ENCODE peak calls at places on chromosomes 16 and 17, in seven cellular contexts. One of them, this sample, is unnamed. For H3K4me1, the result is how much of the 10 kb centered on the place peaks cover.

GRCh38 chr17:18139949-18140348 is 31.4 kb downstream of the MYO15A start:
- DNase-seq in prostate gland: no peak
- DNase-seq in CD8-positive, alpha-beta T cell: no peak
- DNase-seq in Peyer's patch: no peak
- DNase-seq in adrenal gland: no peak
- DNase-seq in neural progenitor cell: peak
- DNase-seq in K562: peak
- DNase-seq in this sample: peak

GRCh38 chr17:48912476-48912875 is 4.3 kb downstream of the UBE2Z start:
- DNase-seq in prostate gland: no peak
- DNase-seq in CD8-positive, alpha-beta T cell: no peak
- DNase-seq in Peyer's patch: no peak
- DNase-seq in adrenal gland: no peak
- DNase-seq in neural progenitor cell: no peak
- DNase-seq in K562: no peak
- DNase-seq in this sample: no peak

GRCh38 chr16:65728172-65728571 is 606.3 kb upstream of the CDH11 start:
- DNase-seq in prostate gland: no peak
- DNase-seq in CD8-positive, alpha-beta T cell: no peak
- DNase-seq in Peyer's patch: no peak
- DNase-seq in adrenal gland: no peak
- DNase-seq in neural progenitor cell: peak
- DNase-seq in K562: no peak
- DNase-seq in this sample: peak

GRCh38 chr16:66050991-66051390 is 315.5 kb upstream of the CDH5 start:
- DNase-seq in prostate gland: no peak
- DNase-seq in CD8-positive, alpha-beta T cell: no peak
- DNase-seq in Peyer's patch: no peak
- DNase-seq in adrenal gland: no peak
- DNase-seq in neural progenitor cell: no peak
- DNase-seq in K562: no peak
- DNase-seq in this sample: no peak

GRCh38 chr17:48131216-48131824 is 23.8 kb downstream of the SNX11 start:
- DNase-seq in prostate gland: peak
- DNase-seq in CD8-positive, alpha-beta T cell: peak
- DNase-seq in Peyer's patch: no peak
- DNase-seq in adrenal gland: peak
- DNase-seq in neural progenitor cell: peak
- DNase-seq in K562: peak
- DNase-seq in this sample: peak

GRCh38 chr16:88638323-88639230 is at the start of gene IL17C:
- DNase-seq in prostate gland: no peak
- DNase-seq in CD8-positive, alpha-beta T cell: no peak
- DNase-seq in Peyer's patch: peak
- DNase-seq in adrenal gland: no peak
- DNase-seq in neural progenitor cell: no peak
- DNase-seq in K562: peak
- DNase-seq in this sample: no peak

GRCh38 chr16:84925092-84925772 is 86.1 kb downstream of the ZDHHC7 start:
- DNase-seq in prostate gland: peak
- DNase-seq in CD8-positive, alpha-beta T cell: peak
- DNase-seq in Peyer's patch: peak
- DNase-seq in adrenal gland: peak
- DNase-seq in neural progenitor cell: peak
- DNase-seq in K562: peak
- DNase-seq in this sample: peak

GRCh38 chr17:44361292-44362055 is 2.2 kb downstream of the FAM171A2 start:
- DNase-seq in prostate gland: no peak
- DNase-seq in CD8-positive, alpha-beta T cell: no peak
- DNase-seq in Peyer's patch: no peak
- DNase-seq in adrenal gland: no peak
- DNase-seq in neural progenitor cell: no peak
- DNase-seq in K562: no peak
- DNase-seq in this sample: no peak

GRCh38 chr17:18257268-18257681 is 1.3 kb downstream of the FLII start:
- DNase-seq in prostate gland: peak
- DNase-seq in CD8-positive, alpha-beta T cell: peak
- DNase-seq in Peyer's patch: no peak
- DNase-seq in adrenal gland: no peak
- DNase-seq in neural progenitor cell: peak
- DNase-seq in K562: no peak
- DNase-seq in this sample: no peak

GRCh38 chr17:55580596-55581133 is 69.4 kb upstream of the SMIM36 start:
- DNase-seq in prostate gland: no peak
- DNase-seq in CD8-positive, alpha-beta T cell: no peak
- DNase-seq in Peyer's patch: no peak
- DNase-seq in adrenal gland: no peak
- DNase-seq in neural progenitor cell: no peak
- DNase-seq in K562: no peak
- DNase-seq in this sample: no peak

GRCh38 chr17:55576237-55576998 is 65.2 kb upstream of the SMIM36 start:
- DNase-seq in prostate gland: no peak
- DNase-seq in CD8-positive, alpha-beta T cell: no peak
- DNase-seq in Peyer's patch: no peak
- DNase-seq in adrenal gland: no peak
- DNase-seq in neural progenitor cell: no peak
- DNase-seq in K562: no peak
- DNase-seq in this sample: peak

GRCh38 chr17:55577011-55577586 is 65.8 kb upstream of the SMIM36 start:
- DNase-seq in prostate gland: no peak
- DNase-seq in CD8-positive, alpha-beta T cell: peak
- DNase-seq in Peyer's patch: peak
- DNase-seq in adrenal gland: peak
- DNase-seq in neural progenitor cell: no peak
- DNase-seq in K562: no peak
- DNase-seq in this sample: no peak

GRCh38 chr17:55575058-55575606 is 63.9 kb upstream of the SMIM36 start:
- DNase-seq in prostate gland: no peak
- DNase-seq in CD8-positive, alpha-beta T cell: no peak
- DNase-seq in Peyer's patch: no peak
- DNase-seq in adrenal gland: no peak
- DNase-seq in neural progenitor cell: no peak
- DNase-seq in K562: no peak
- DNase-seq in this sample: no peak

DNA sequence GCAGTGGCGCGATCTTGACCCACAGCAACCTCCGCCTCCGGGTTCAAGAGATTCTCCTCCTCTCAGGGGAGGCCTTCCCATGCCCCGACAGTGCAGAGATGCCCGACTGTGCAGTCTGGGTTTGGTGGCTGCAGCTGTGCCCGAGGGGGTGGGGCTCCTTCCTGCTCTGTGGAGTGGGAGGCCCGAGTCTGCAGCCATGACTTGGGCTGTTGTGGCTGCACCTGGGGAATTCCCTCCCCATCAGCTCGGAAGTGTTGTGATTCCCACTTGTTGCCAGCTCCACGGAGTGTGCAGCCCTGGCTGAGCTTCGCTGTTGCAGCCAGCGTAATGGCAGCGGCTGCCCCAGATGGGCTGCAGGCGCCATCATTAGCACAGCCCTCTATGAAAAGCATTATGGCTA is 66.4 kb upstream of the SMIM36 start:
- DNase-seq in prostate gland: no peak
- DNase-seq in CD8-positive, alpha-beta T cell: peak
- DNase-seq in Peyer's patch: no peak
- DNase-seq in adrenal gland: no peak
- DNase-seq in neural progenitor cell: no peak
- DNase-seq in K562: no peak
- DNase-seq in this sample: no peak
- H3K4me3 ChIP-seq in prostate gland: no peak
- H3K4me3 ChIP-seq in CD8-positive, alpha-beta T cell: peak
- H3K4me3 ChIP-seq in Peyer's patch: peak
- H3K4me3 ChIP-seq in adrenal gland: no peak
- H3K4me3 ChIP-seq in neural progenitor cell: no peak
- H3K4me3 ChIP-seq in K562: no peak
- H3K4me3 ChIP-seq in this sample: no peak

GRCh38 chr17:2060681-2061440 is 6.0 kb downstream of the HIC1 start:
- DNase-seq in prostate gland: no peak
- DNase-seq in CD8-positive, alpha-beta T cell: no peak
- DNase-seq in Peyer's patch: peak
- DNase-seq in adrenal gland: no peak
- DNase-seq in neural progenitor cell: no peak
- DNase-seq in K562: no peak
- DNase-seq in this sample: no peak
- H3K4me1 ChIP-seq in prostate gland: under half
- H3K4me1 ChIP-seq in CD8-positive, alpha-beta T cell: under half
- H3K4me1 ChIP-seq in Peyer's patch: half or more
- H3K4me1 ChIP-seq in adrenal gland: under half
- H3K4me1 ChIP-seq in neural progenitor cell: under half
- H3K4me1 ChIP-seq in K562: under half
- H3K4me1 ChIP-seq in this sample: under half

GRCh38 chr17:6079155-6079554 is 9.0 kb downstream of the WSCD1 start:
- DNase-seq in prostate gland: no peak
- DNase-seq in CD8-positive, alpha-beta T cell: no peak
- DNase-seq in Peyer's patch: no peak
- DNase-seq in adrenal gland: peak
- DNase-seq in neural progenitor cell: peak
- DNase-seq in K562: no peak
- DNase-seq in this sample: no peak
- H3K4me3 ChIP-seq in prostate gland: no peak
- H3K4me3 ChIP-seq in CD8-positive, alpha-beta T cell: no peak
- H3K4me3 ChIP-seq in Peyer's patch: no peak
- H3K4me3 ChIP-seq in adrenal gland: no peak
- H3K4me3 ChIP-seq in neural progenitor cell: no peak
- H3K4me3 ChIP-seq in K562: no peak
- H3K4me3 ChIP-seq in this sample: no peak

GRCh38 chr17:64500923-64501765 is 4.3 kb upstream of the POLG2 start:
- DNase-seq in prostate gland: no peak
- DNase-seq in CD8-positive, alpha-beta T cell: no peak
- DNase-seq in Peyer's patch: no peak
- DNase-seq in adrenal gland: no peak
- DNase-seq in neural progenitor cell: no peak
- DNase-seq in K562: no peak
- DNase-seq in this sample: peak

GRCh38 chr17:64499805-64500486 is 3.1 kb upstream of the POLG2 start:
- DNase-seq in prostate gland: no peak
- DNase-seq in CD8-positive, alpha-beta T cell: no peak
- DNase-seq in Peyer's patch: no peak
- DNase-seq in adrenal gland: no peak
- DNase-seq in neural progenitor cell: no peak
- DNase-seq in K562: no peak
- DNase-seq in this sample: peak

GRCh38 chr17:64498308-64499203 is 1.7 kb upstream of the POLG2 start:
- DNase-seq in prostate gland: no peak
- DNase-seq in CD8-positive, alpha-beta T cell: no peak
- DNase-seq in Peyer's patch: no peak
- DNase-seq in adrenal gland: no peak
- DNase-seq in neural progenitor cell: peak
- DNase-seq in K562: no peak
- DNase-seq in this sample: peak

GRCh38 chr17:64502021-64502420 is 4.1 kb downstream of the DDX5 start:
- DNase-seq in prostate gland: no peak
- DNase-seq in CD8-positive, alpha-beta T cell: no peak
- DNase-seq in Peyer's patch: no peak
- DNase-seq in adrenal gland: no peak
- DNase-seq in neural progenitor cell: no peak
- DNase-seq in K562: no peak
- DNase-seq in this sample: no peak

GRCh38 chr17:64500487-64500859 is 3.6 kb upstream of the POLG2 start:
- DNase-seq in prostate gland: no peak
- DNase-seq in CD8-positive, alpha-beta T cell: no peak
- DNase-seq in Peyer's patch: no peak
- DNase-seq in adrenal gland: no peak
- DNase-seq in neural progenitor cell: no peak
- DNase-seq in K562: no peak
- DNase-seq in this sample: peak
- H3K4me1 ChIP-seq in prostate gland: under half
- H3K4me1 ChIP-seq in CD8-positive, alpha-beta T cell: half or more
- H3K4me1 ChIP-seq in Peyer's patch: under half
- H3K4me1 ChIP-seq in adrenal gland: under half
- H3K4me1 ChIP-seq in neural progenitor cell: under half
- H3K4me1 ChIP-seq in K562: under half
- H3K4me1 ChIP-seq in this sample: under half

DNA sequence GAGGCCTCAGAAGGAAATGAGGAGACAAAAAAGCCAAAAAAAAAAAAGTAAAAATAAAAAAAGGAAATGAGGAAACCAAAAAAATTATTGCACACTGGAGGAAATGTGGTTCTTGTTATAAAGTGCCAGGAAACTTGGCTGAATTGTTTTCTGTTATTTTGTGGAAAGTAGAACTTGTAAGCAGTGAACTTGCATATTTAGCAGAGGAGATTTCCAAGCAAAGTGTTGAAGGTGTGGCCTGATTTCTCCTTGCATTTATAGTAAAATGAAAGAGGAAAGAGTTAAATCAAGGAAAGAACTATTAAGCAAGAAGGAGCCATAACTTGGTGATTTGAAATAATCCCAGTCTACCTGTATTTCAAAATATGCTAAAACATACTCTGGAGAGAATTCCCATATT is 34.1 kb upstream of the CPPED1 start:
- DNase-seq in prostate gland: no peak
- DNase-seq in CD8-positive, alpha-beta T cell: no peak
- DNase-seq in Peyer's patch: no peak
- DNase-seq in adrenal gland: no peak
- DNase-seq in neural progenitor cell: no peak
- DNase-seq in K562: no peak
- DNase-seq in this sample: no peak
- H3K4me3 ChIP-seq in prostate gland: no peak
- H3K4me3 ChIP-seq in CD8-positive, alpha-beta T cell: no peak
- H3K4me3 ChIP-seq in Peyer's patch: no peak
- H3K4me3 ChIP-seq in adrenal gland: no peak
- H3K4me3 ChIP-seq in neural progenitor cell: no peak
- H3K4me3 ChIP-seq in K562: no peak
- H3K4me3 ChIP-seq in this sample: no peak

GRCh38 chr17:76198702-76199101 is 41.6 kb downstream of the RNF157 start:
- DNase-seq in prostate gland: no peak
- DNase-seq in CD8-positive, alpha-beta T cell: no peak
- DNase-seq in Peyer's patch: no peak
- DNase-seq in adrenal gland: no peak
- DNase-seq in neural progenitor cell: no peak
- DNase-seq in K562: no peak
- DNase-seq in this sample: no peak

GRCh38 chr17:76193616-76194015 is 46.7 kb downstream of the RNF157 start:
- DNase-seq in prostate gland: no peak
- DNase-seq in CD8-positive, alpha-beta T cell: peak
- DNase-seq in Peyer's patch: no peak
- DNase-seq in adrenal gland: no peak
- DNase-seq in neural progenitor cell: peak
- DNase-seq in K562: peak
- DNase-seq in this sample: no peak

GRCh38 chr17:76197911-76198310 is 42.4 kb downstream of the RNF157 start:
- DNase-seq in prostate gland: no peak
- DNase-seq in CD8-positive, alpha-beta T cell: no peak
- DNase-seq in Peyer's patch: no peak
- DNase-seq in adrenal gland: no peak
- DNase-seq in neural progenitor cell: no peak
- DNase-seq in K562: no peak
- DNase-seq in this sample: no peak

GRCh38 chr17:76196675-76197074 is 43.6 kb downstream of the RNF157 start:
- DNase-seq in prostate gland: peak
- DNase-seq in CD8-positive, alpha-beta T cell: no peak
- DNase-seq in Peyer's patch: no peak
- DNase-seq in adrenal gland: no peak
- DNase-seq in neural progenitor cell: no peak
- DNase-seq in K562: no peak
- DNase-seq in this sample: no peak

GRCh38 chr17:76195281-76196096 is 44.8 kb downstream of the RNF157 start:
- DNase-seq in prostate gland: no peak
- DNase-seq in CD8-positive, alpha-beta T cell: no peak
- DNase-seq in Peyer's patch: no peak
- DNase-seq in adrenal gland: no peak
- DNase-seq in neural progenitor cell: no peak
- DNase-seq in K562: peak
- DNase-seq in this sample: no peak
- H3K4me1 ChIP-seq in prostate gland: under half
- H3K4me1 ChIP-seq in CD8-positive, alpha-beta T cell: half or more
- H3K4me1 ChIP-seq in Peyer's patch: under half
- H3K4me1 ChIP-seq in adrenal gland: under half
- H3K4me1 ChIP-seq in neural progenitor cell: under half
- H3K4me1 ChIP-seq in K562: half or more
- H3K4me1 ChIP-seq in this sample: under half

This sample was measured in cardiac muscle cell.